ENCODE peak calls at places on chromosome 13, in four cellular contexts. A is IMR-90; I is CD4-positive, alpha-beta T cell; T is activated T-cell treated with anti-CD3 and anti-CD28 coated beads, Interleukin-2, amount 50 U/mL, for 72 hours. S is an unnamed sample.

GRCh38 chr13:48710160-48710559 is 56.4 kb downstream of the CYSLTR2 start:
- ATAC-seq in A (no peak), I (no peak), T (no peak), S (no peak)

GRCh38 chr13:42041684-42042035 is 6.8 kb upstream of the DGKH start:
- ATAC-seq in A (peak), I (no peak), T (no peak), S (peak)

GRCh38 chr13:76730220-76730619 is 156.0 kb downstream of the KCTD12 start:
- ATAC-seq in A (no peak), I (no peak), T (no peak), S (no peak)

GRCh38 chr13:36674337-36675212 is 755 bp downstream of the SERTM1 start:
- ATAC-seq in A (no peak), I (no peak), T (no peak), S (peak)

GRCh38 chr13:70634893-70635292 is 526.6 kb upstream of the KLHL1 start:
- ATAC-seq in A (no peak), I (no peak), T (no peak), S (no peak)

GRCh38 chr13:106096661-106097092 is 438.8 kb downstream of the EFNB2 start:
- ATAC-seq in A (no peak), I (no peak), T (no peak), S (peak)

GRCh38 chr13:113430378-113431110 is 22.7 kb downstream of the ADPRHL1 start:
- ATAC-seq in A (no peak), I (no peak), T (no peak), S (no peak)

GRCh38 chr13:50026788-50027473 is 11.7 kb downstream of the KCNRG start:
- ATAC-seq in A (no peak), I (no peak), T (no peak), S (no peak)

GRCh38 chr13:101453784-101454201 is 1.3 kb downstream of the ITGBL1 start:
- ATAC-seq in A (no peak), I (no peak), T (peak), S (peak)

GRCh38 chr13:51380269-51380668 is 40.8 kb downstream of the SERPINE3 start:
- ATAC-seq in A (no peak), I (no peak), T (no peak), S (peak)

GRCh38 chr13:98536729-98537128 is 40.2 kb downstream of the STK24 start:
- ATAC-seq in A (no peak), I (no peak), T (no peak), S (peak)